ENCODE peak calls at places on chromosomes 6 and 20, in seven cellular contexts. G, M, O, X, A, T and K are unnamed samples.
A peak's percentile ranks its signal among the peaks of the same experiment; 100 is the strongest.

GRCh38 chr6:40932366-40932765 is 106.7 kb downstream of the UNC5CL start:
- DNase-seq in A (no peak), O (peak; percentile 42), X (no peak), T (no peak), G (no peak), M (peak; percentile 21), K (no peak)

GRCh38 chr6:137867685-137868509 is 838 bp downstream of the TNFAIP3 start:
- DNase-seq in X (no peak), G (peak; percentile 74), O (peak; percentile 37), M (no peak), T (peak; percentile 48), A (peak; percentile 38), K (no peak)

GRCh38 chr6:10552237-10552810 is 31.2 kb downstream of the GCNT2 start:
- DNase-seq in O (no peak), T (no peak), X (no peak), A (no peak), M (no peak), G (no peak), K (no peak)

GRCh38 chr20:16459019-16459700 is 114.1 kb downstream of the KIF16B start:
- DNase-seq in G (no peak), X (no peak), M (peak; percentile 10), T (peak; percentile 55), O (peak; percentile 85), A (no peak), K (peak; percentile 35)

GRCh38 chr6:158251565-158251964 is 60.7 kb upstream of the TULP4 start:
- DNase-seq in A (no peak), G (no peak), T (no peak), X (no peak), M (no peak), O (no peak), K (no peak)

GRCh38 chr6:20173833-20174796 is 38.2 kb downstream of the MBOAT1 start:
- DNase-seq in O (no peak), X (no peak), T (peak; percentile 10), A (no peak), M (no peak), G (no peak), K (no peak)

GRCh38 chr6:88367248-88367647 is 201.1 kb upstream of the CNR1 start:
- DNase-seq in M (no peak), A (no peak), T (no peak), O (no peak), G (peak; percentile 25), X (no peak), K (no peak)

GRCh38 chr6:43924222-43924702 is 154.3 kb downstream of the VEGFA start:
- DNase-seq in O (peak; percentile 56), X (no peak), M (no peak), G (peak; percentile 70), T (peak; percentile 54), A (no peak), K (no peak)

GRCh38 chr6:83053678-83054077 is 12.0 kb downstream of the UBE3D start:
- DNase-seq in T (no peak), M (no peak), O (no peak), G (no peak), A (no peak), X (no peak), K (no peak)

GRCh38 chr6:133756046-133756445 is 132.9 kb upstream of the TCF21 start:
- DNase-seq in O (peak; percentile 61), T (no peak), G (no peak), M (no peak), X (no peak), A (no peak), K (no peak)

GRCh38 chr6:12280901-12281300 is 9.3 kb upstream of the EDN1 start:
- DNase-seq in T (no peak), A (no peak), G (no peak), X (no peak), M (no peak), O (no peak), K (no peak)

GRCh38 chr20:17488916-17489600 is 42.1 kb downstream of the BFSP1 start:
- DNase-seq in T (no peak), G (no peak), X (no peak), M (no peak), A (no peak), O (no peak), K (no peak)

GRCh38 chr20:45732199-45732598 is 10.1 kb downstream of the SPINT4 start:
- DNase-seq in A (no peak), O (no peak), M (no peak), G (no peak), X (no peak), T (no peak), K (no peak)

GRCh38 chr20:45722047-45722446 is at the start of gene SPINT4:
- DNase-seq in A (no peak), G (no peak), M (no peak), O (no peak), T (no peak), X (no peak), K (no peak)

GRCh38 chr20:45725134-45725533 is 3.0 kb downstream of the SPINT4 start:
- DNase-seq in O (no peak), X (peak; percentile 96), M (no peak), A (no peak), T (no peak), G (no peak), K (no peak)

GRCh38 chr20:45727044-45727443 is 4.9 kb downstream of the SPINT4 start:
- DNase-seq in G (no peak), A (no peak), O (no peak), M (no peak), T (peak; percentile 8), X (no peak), K (no peak)
- H3K4me2 ChIP-seq in G (no peak overlapping the region), A (no peak overlapping the region), O (no peak overlapping the region), M (no peak overlapping the region), T (no peak overlapping the region), X (no peak overlapping the region), K (no peak overlapping the region)

DNA sequence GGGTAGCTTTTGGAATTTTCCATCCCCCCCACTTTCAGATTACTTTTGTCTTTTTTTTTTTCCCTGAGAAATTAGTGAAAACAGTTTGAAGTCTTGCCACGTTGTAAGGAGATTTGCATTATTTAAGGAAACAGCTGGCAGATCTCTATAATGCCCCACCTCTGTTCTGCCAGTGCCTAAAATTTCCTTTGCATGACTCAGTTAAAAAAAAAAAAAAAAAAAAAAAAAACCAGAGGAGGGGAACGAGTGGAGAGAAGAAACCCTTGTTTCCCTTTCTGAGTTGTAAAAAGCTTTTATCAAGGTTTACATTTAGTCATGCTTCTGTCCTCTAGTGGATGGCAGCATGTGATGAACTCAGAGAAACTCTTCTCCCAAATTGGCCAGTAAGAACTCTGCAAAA is 33.5 kb downstream of the CARMIL1 start:
- DNase-seq in G (no peak), O (peak; percentile 59), T (peak; percentile 77), A (no peak), M (peak; percentile 48), X (no peak), K (peak; percentile 40)
- H3K27ac ChIP-seq in G (no peak overlapping the region), O (no peak overlapping the region), T (peak overlapping the region; percentile 80), A (no peak overlapping the region), M (no peak overlapping the region), X (no peak overlapping the region), K (peak overlapping the region; percentile 66)

GRCh38 chr20:47357296-47358051 is 975 bp upstream of the ZMYND8 start:
- DNase-seq in O (peak; percentile 94), X (peak; percentile 100), T (peak; percentile 78), G (peak; percentile 76), M (peak; percentile 99), A (no peak), K (peak; percentile 93)
- H3K4me1 ChIP-seq in O (peaks cover 68% of the 10 kb centered on the region), X (peaks cover 78% of the 10 kb centered on the region), T (peaks cover 91% of the 10 kb centered on the region), G (peaks cover 12% of the 10 kb centered on the region), M (peaks cover 54% of the 10 kb centered on the region), A (peaks cover 58% of the 10 kb centered on the region), K (peaks cover 85% of the 10 kb centered on the region)

GRCh38 chr20:23609486-23610109 is 3.9 kb upstream of the CST9 start:
- DNase-seq in T (no peak), O (no peak), M (peak; percentile 47), X (no peak), A (no peak), G (peak; percentile 36), K (no peak)

GRCh38 chr20:23608251-23608846 is 2.6 kb upstream of the CST9 start:
- DNase-seq in T (no peak), G (no peak), M (no peak), X (peak; percentile 44), A (no peak), O (no peak), K (no peak)

GRCh38 chr20:23607497-23608245 is 2.0 kb upstream of the CST9 start:
- DNase-seq in M (no peak), G (no peak), T (no peak), O (no peak), A (no peak), X (no peak), K (no peak)

GRCh38 chr20:23605867-23606651 is at the start of gene CST9:
- DNase-seq in T (no peak), G (no peak), M (no peak), O (no peak), X (no peak), A (no peak), K (no peak)

GRCh38 chr20:23606652-23607049 is 934 bp upstream of the CST9 start:
- DNase-seq in A (peak; percentile 52), G (peak; percentile 72), M (peak; percentile 89), T (peak; percentile 61), X (peak; percentile 77), O (peak; percentile 64), K (peak; percentile 90)
- H3K4me2 ChIP-seq in A (no peak overlapping the region), G (no peak overlapping the region), M (no peak overlapping the region), T (peak overlapping the region; percentile 45), X (peak overlapping the region; percentile 1), O (no peak overlapping the region), K (no peak overlapping the region)